ENCODE peak calls at places on chromosomes 1 and 21, in nine cellular contexts. K is lung, P is AG04450, L is esophagus squamous epithelium, U is tibial nerve, G is cardiac fibroblast, F is astrocyte of the cerebellum, Z is cardiac muscle cell, X is stomach. W is an unnamed sample.
A peak's percentile ranks its signal among the peaks of the same experiment; 100 is the strongest.

GRCh38 chr1:14896381-14897079 is 257.0 kb upstream of the TMEM51 start:
- DNase-seq in K (no peak), P (no peak), L (no peak), U (no peak), G (no peak), F (peak; percentile 38), Z (peak; percentile 24), X (no peak), W (no peak)

GRCh38 chr1:236421022-236421421 is 26.9 kb downstream of the EDARADD start:
- DNase-seq in K (no peak), P (no peak), L (no peak), U (no peak), G (peak; percentile 13), F (no peak), Z (peak; percentile 2), X (no peak), W (no peak)

GRCh38 chr1:19074902-19075721 is 118.6 kb upstream of the IFFO2 start:
- DNase-seq in K (peak; percentile 57), P (no peak), L (no peak), U (no peak), G (no peak), F (no peak), Z (no peak), X (peak; percentile 78), W (no peak)

GRCh38 chr21:37367758-37368535 is 1.4 kb downstream of the DYRK1A start:
- DNase-seq in K (no peak), P (no peak), L (no peak), U (no peak), G (peak; percentile 61), F (no peak), Z (peak; percentile 52), X (peak; percentile 44), W (no peak)

GRCh38 chr21:37208056-37208705 is 59.0 kb downstream of the VPS26C start:
- DNase-seq in K (peak; percentile 65), P (no peak), L (no peak), U (peak; percentile 37), G (no peak), F (no peak), Z (no peak), X (peak; percentile 62), W (no peak)

GRCh38 chr21:45403133-45403824 is 1.7 kb upstream of the COL18A1 start:
- DNase-seq in K (no peak), P (no peak), L (no peak), U (no peak), G (no peak), F (no peak), Z (no peak), X (no peak), W (no peak)

GRCh38 chr1:239179001-239179400 is 207.4 kb upstream of the CHRM3 start:
- DNase-seq in K (no peak), P (no peak), L (no peak), U (no peak), G (no peak), F (no peak), Z (no peak), X (no peak), W (no peak)

GRCh38 chr1:12173631-12174121 is 6.9 kb downstream of the TNFRSF1B start:
- DNase-seq in K (peak; percentile 60), P (no peak), L (no peak), U (no peak), G (no peak), F (no peak), Z (peak; percentile 30), X (peak; percentile 73), W (no peak)

GRCh38 chr1:20358761-20359263 is 68.1 kb downstream of the VWA5B1 start:
- DNase-seq in K (peak; percentile 49), P (peak; percentile 44), L (no peak), U (no peak), G (no peak), F (no peak), Z (peak; percentile 29), X (peak; percentile 79), W (peak; percentile 8)

GRCh38 chr1:215079456-215079855 is 3.1 kb upstream of the KCNK2 start:
- DNase-seq in K (no peak), P (no peak), L (no peak), U (no peak), G (no peak), F (no peak), Z (no peak), X (no peak), W (no peak)

GRCh38 chr1:215082532-215083407 is at the start of gene KCNK2:
- DNase-seq in K (no peak), P (no peak), L (no peak), U (peak; percentile 57), G (peak; percentile 13), F (no peak), Z (peak; percentile 22), X (no peak), W (no peak)

GRCh38 chr1:215081566-215082531 is 688 bp upstream of the KCNK2 start:
- DNase-seq in K (no peak), P (no peak), L (no peak), U (no peak), G (no peak), F (no peak), Z (peak; percentile 5), X (no peak), W (no peak)

GRCh38 chr1:215087603-215088002 is 5.1 kb downstream of the KCNK2 start:
- DNase-seq in K (no peak), P (no peak), L (no peak), U (no peak), G (no peak), F (no peak), Z (no peak), X (no peak), W (no peak)

GRCh38 chr1:215083408-215083961 is 948 bp downstream of the KCNK2 start:
- DNase-seq in K (no peak), P (no peak), L (no peak), U (peak; percentile 22), G (peak; percentile 25), F (no peak), Z (peak; percentile 21), X (no peak), W (no peak)
- H3K4me3 ChIP-seq in K (no peak overlapping the region), P (peak overlapping the region; percentile 78), L (peak overlapping the region; percentile 44), U (peak overlapping the region; percentile 29), G (peak overlapping the region; percentile 53), F (peak overlapping the region; percentile 68), Z (peak overlapping the region; percentile 44), X (peak overlapping the region; percentile 54), W (peak overlapping the region; percentile 66)

DNA sequence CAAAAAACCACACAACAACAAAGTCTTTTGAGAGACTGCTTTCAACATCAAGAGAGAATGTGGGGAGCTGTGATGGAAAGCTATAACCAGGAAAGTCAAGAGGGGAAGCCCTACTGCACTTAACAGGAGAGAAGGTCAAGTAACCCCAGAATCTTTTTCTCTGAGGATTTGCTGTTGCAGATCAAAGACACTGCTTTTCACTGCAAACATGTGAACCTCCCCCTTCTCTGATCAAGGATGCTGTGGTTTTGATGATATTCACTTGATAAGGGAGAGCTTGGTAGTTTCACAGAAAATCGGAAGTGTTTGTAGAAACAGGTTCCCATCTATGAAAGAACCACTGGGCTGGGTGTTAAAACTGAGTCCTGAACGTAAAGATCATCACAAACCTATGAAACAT is 4.8 kb downstream of the ETV3 start:
- DNase-seq in K (no peak), P (no peak), L (no peak), U (no peak), G (no peak), F (no peak), Z (no peak), X (no peak), W (no peak)
- H3K4me3 ChIP-seq in K (no peak overlapping the region), P (no peak overlapping the region), L (no peak overlapping the region), U (no peak overlapping the region), G (no peak overlapping the region), F (no peak overlapping the region), Z (no peak overlapping the region), X (no peak overlapping the region), W (no peak overlapping the region)

GRCh38 chr1:115136106-115136505 is 46.8 kb upstream of the TSPAN2 start:
- DNase-seq in K (no peak), P (no peak), L (no peak), U (no peak), G (peak; percentile 27), F (no peak), Z (no peak), X (no peak), W (no peak)

GRCh38 chr1:115134850-115135484 is 45.7 kb upstream of the TSPAN2 start:
- DNase-seq in K (no peak), P (peak; percentile 24), L (no peak), U (no peak), G (peak; percentile 92), F (peak; percentile 45), Z (peak; percentile 67), X (no peak), W (no peak)

GRCh38 chr1:115134231-115134630 is 44.9 kb upstream of the TSPAN2 start:
- DNase-seq in K (no peak), P (no peak), L (no peak), U (no peak), G (no peak), F (no peak), Z (no peak), X (no peak), W (no peak)

GRCh38 chr1:115136706-115137105 is 47.4 kb upstream of the TSPAN2 start:
- DNase-seq in K (no peak), P (no peak), L (no peak), U (no peak), G (peak; percentile 26), F (no peak), Z (no peak), X (no peak), W (no peak)

GRCh38 chr1:115135681-115136080 is 46.4 kb upstream of the TSPAN2 start:
- DNase-seq in K (no peak), P (no peak), L (no peak), U (no peak), G (peak; percentile 71), F (no peak), Z (no peak), X (no peak), W (no peak)
- H3K4me3 ChIP-seq in K (no peak overlapping the region), P (no peak overlapping the region), L (no peak overlapping the region), U (no peak overlapping the region), G (no peak overlapping the region), F (no peak overlapping the region), Z (no peak overlapping the region), X (no peak overlapping the region), W (no peak overlapping the region)

GRCh38 chr1:10901091-10901893 is 104.8 kb upstream of the CASZ1 start:
- DNase-seq in K (peak; percentile 37), P (no peak), L (no peak), U (no peak), G (peak; percentile 17), F (no peak), Z (no peak), X (peak; percentile 54), W (no peak)
- H3K4me3 ChIP-seq in K (no peak overlapping the region), P (no peak overlapping the region), L (peak overlapping the region; percentile 4), U (peak overlapping the region; percentile 9), G (no peak overlapping the region), F (no peak overlapping the region), Z (no peak overlapping the region), X (no peak overlapping the region), W (no peak overlapping the region)

W was measured in skeletal muscle cell.